ENCODE peak calls at places on chromosomes 3 and 15, in nine cellular contexts. One of them, this sample, is unnamed.

GRCh38 chr15:94238539-94239118 is 7.3 kb downstream of the MCTP2 start:
- DNase-seq in heart left ventricle: no peak
- DNase-seq in dorsolateral prefrontal cortex: no peak
- DNase-seq in GF-D8: no peak
- DNase-seq in left ventricle myocardium inferior: no peak
- DNase-seq in NAMALWA: peak; percentile 75
- DNase-seq in activated naive CD4-positive, alpha-beta T cell treated with anti-CD3 and anti-CD28 coated beads, Interleukin-2, amount 50 U/mL, for 16 hours: no peak
- DNase-seq in globus pallidus: no peak
- DNase-seq in ureter: no peak
- DNase-seq in this sample: no peak

GRCh38 chr3:70737656-70738309 is 425.3 kb upstream of the MDFIC2 start:
- DNase-seq in ureter: no peak
- DNase-seq in left ventricle myocardium inferior: no peak
- DNase-seq in activated naive CD4-positive, alpha-beta T cell treated with anti-CD3 and anti-CD28 coated beads, Interleukin-2, amount 50 U/mL, for 16 hours: no peak
- DNase-seq in GF-D8: no peak
- DNase-seq in globus pallidus: no peak
- DNase-seq in dorsolateral prefrontal cortex: no peak
- DNase-seq in heart left ventricle: no peak
- DNase-seq in NAMALWA: no peak
- DNase-seq in this sample: no peak

GRCh38 chr15:89383635-89384604 is 49.3 kb upstream of the POLG start:
- DNase-seq in GF-D8: no peak
- DNase-seq in activated naive CD4-positive, alpha-beta T cell treated with anti-CD3 and anti-CD28 coated beads, Interleukin-2, amount 50 U/mL, for 16 hours: no peak
- DNase-seq in NAMALWA: no peak
- DNase-seq in globus pallidus: no peak
- DNase-seq in ureter: peak; percentile 59
- DNase-seq in heart left ventricle: peak; percentile 54
- DNase-seq in left ventricle myocardium inferior: peak; percentile 60
- DNase-seq in dorsolateral prefrontal cortex: peak; percentile 93
- DNase-seq in this sample: no peak

GRCh38 chr3:12878026-12878636 is 36.8 kb upstream of the RPL32 start:
- DNase-seq in left ventricle myocardium inferior: no peak
- DNase-seq in heart left ventricle: no peak
- DNase-seq in globus pallidus: no peak
- DNase-seq in dorsolateral prefrontal cortex: no peak
- DNase-seq in GF-D8: peak; percentile 45
- DNase-seq in activated naive CD4-positive, alpha-beta T cell treated with anti-CD3 and anti-CD28 coated beads, Interleukin-2, amount 50 U/mL, for 16 hours: no peak
- DNase-seq in ureter: no peak
- DNase-seq in NAMALWA: no peak
- DNase-seq in this sample: no peak

GRCh38 chr3:35596611-35597010 is 42.7 kb upstream of the ARPP21 start:
- DNase-seq in left ventricle myocardium inferior: no peak
- DNase-seq in heart left ventricle: no peak
- DNase-seq in activated naive CD4-positive, alpha-beta T cell treated with anti-CD3 and anti-CD28 coated beads, Interleukin-2, amount 50 U/mL, for 16 hours: no peak
- DNase-seq in globus pallidus: peak; percentile 88
- DNase-seq in ureter: no peak
- DNase-seq in NAMALWA: no peak
- DNase-seq in dorsolateral prefrontal cortex: no peak
- DNase-seq in GF-D8: no peak
- DNase-seq in this sample: no peak

GRCh38 chr15:76204558-76204845 is 106.8 kb downstream of the ETFA start:
- DNase-seq in GF-D8: no peak
- DNase-seq in activated naive CD4-positive, alpha-beta T cell treated with anti-CD3 and anti-CD28 coated beads, Interleukin-2, amount 50 U/mL, for 16 hours: no peak
- DNase-seq in NAMALWA: no peak
- DNase-seq in heart left ventricle: no peak
- DNase-seq in ureter: no peak
- DNase-seq in globus pallidus: no peak
- DNase-seq in dorsolateral prefrontal cortex: no peak
- DNase-seq in left ventricle myocardium inferior: no peak
- DNase-seq in this sample: no peak

GRCh38 chr3:31544634-31545033 is 11.9 kb downstream of the STT3B start:
- DNase-seq in dorsolateral prefrontal cortex: no peak
- DNase-seq in NAMALWA: no peak
- DNase-seq in GF-D8: peak; percentile 55
- DNase-seq in left ventricle myocardium inferior: peak; percentile 22
- DNase-seq in globus pallidus: no peak
- DNase-seq in ureter: no peak
- DNase-seq in heart left ventricle: peak; percentile 34
- DNase-seq in activated naive CD4-positive, alpha-beta T cell treated with anti-CD3 and anti-CD28 coated beads, Interleukin-2, amount 50 U/mL, for 16 hours: no peak
- DNase-seq in this sample: peak; percentile 60

GRCh38 chr3:54870423-54870822 is 57.4 kb downstream of the LRTM1 start:
- DNase-seq in GF-D8: no peak
- DNase-seq in NAMALWA: peak; percentile 1
- DNase-seq in globus pallidus: peak; percentile 74
- DNase-seq in left ventricle myocardium inferior: no peak
- DNase-seq in activated naive CD4-positive, alpha-beta T cell treated with anti-CD3 and anti-CD28 coated beads, Interleukin-2, amount 50 U/mL, for 16 hours: no peak
- DNase-seq in dorsolateral prefrontal cortex: no peak
- DNase-seq in heart left ventricle: no peak
- DNase-seq in ureter: no peak
- DNase-seq in this sample: no peak

GRCh38 chr3:101850327-101851048 is 1.2 kb downstream of the NFKBIZ start:
- DNase-seq in globus pallidus: no peak
- DNase-seq in dorsolateral prefrontal cortex: no peak
- DNase-seq in heart left ventricle: no peak
- DNase-seq in NAMALWA: peak; percentile 61
- DNase-seq in ureter: no peak
- DNase-seq in activated naive CD4-positive, alpha-beta T cell treated with anti-CD3 and anti-CD28 coated beads, Interleukin-2, amount 50 U/mL, for 16 hours: peak; percentile 40
- DNase-seq in left ventricle myocardium inferior: no peak
- DNase-seq in GF-D8: peak; percentile 62
- DNase-seq in this sample: no peak

GRCh38 chr3:29064085-29064484 is 216.8 kb upstream of the RBMS3 start:
- DNase-seq in NAMALWA: peak; percentile 23
- DNase-seq in activated naive CD4-positive, alpha-beta T cell treated with anti-CD3 and anti-CD28 coated beads, Interleukin-2, amount 50 U/mL, for 16 hours: no peak
- DNase-seq in GF-D8: no peak
- DNase-seq in dorsolateral prefrontal cortex: no peak
- DNase-seq in globus pallidus: no peak
- DNase-seq in heart left ventricle: no peak
- DNase-seq in ureter: no peak
- DNase-seq in left ventricle myocardium inferior: no peak
- DNase-seq in this sample: no peak

GRCh38 chr3:169244119-169244864 is 419.2 kb downstream of the MECOM start:
- DNase-seq in activated naive CD4-positive, alpha-beta T cell treated with anti-CD3 and anti-CD28 coated beads, Interleukin-2, amount 50 U/mL, for 16 hours: no peak
- DNase-seq in NAMALWA: no peak
- DNase-seq in ureter: no peak
- DNase-seq in dorsolateral prefrontal cortex: no peak
- DNase-seq in heart left ventricle: no peak
- DNase-seq in left ventricle myocardium inferior: no peak
- DNase-seq in GF-D8: no peak
- DNase-seq in globus pallidus: no peak
- DNase-seq in this sample: no peak

GRCh38 chr15:75030424-75030823 is 7.0 kb downstream of the PPCDC start:
- DNase-seq in dorsolateral prefrontal cortex: no peak
- DNase-seq in GF-D8: no peak
- DNase-seq in activated naive CD4-positive, alpha-beta T cell treated with anti-CD3 and anti-CD28 coated beads, Interleukin-2, amount 50 U/mL, for 16 hours: no peak
- DNase-seq in heart left ventricle: peak; percentile 18
- DNase-seq in left ventricle myocardium inferior: no peak
- DNase-seq in ureter: no peak
- DNase-seq in NAMALWA: no peak
- DNase-seq in globus pallidus: no peak
- DNase-seq in this sample: no peak

GRCh38 chr15:61621146-61621545 is 392.0 kb upstream of the RORA start:
- DNase-seq in GF-D8: no peak
- DNase-seq in ureter: no peak
- DNase-seq in left ventricle myocardium inferior: no peak
- DNase-seq in globus pallidus: no peak
- DNase-seq in dorsolateral prefrontal cortex: no peak
- DNase-seq in heart left ventricle: no peak
- DNase-seq in NAMALWA: peak; percentile 7
- DNase-seq in activated naive CD4-positive, alpha-beta T cell treated with anti-CD3 and anti-CD28 coated beads, Interleukin-2, amount 50 U/mL, for 16 hours: no peak
- DNase-seq in this sample: no peak

GRCh38 chr3:67301556-67301955 is 303.4 kb downstream of the KBTBD8 start:
- DNase-seq in globus pallidus: no peak
- DNase-seq in activated naive CD4-positive, alpha-beta T cell treated with anti-CD3 and anti-CD28 coated beads, Interleukin-2, amount 50 U/mL, for 16 hours: no peak
- DNase-seq in GF-D8: no peak
- DNase-seq in left ventricle myocardium inferior: no peak
- DNase-seq in dorsolateral prefrontal cortex: no peak
- DNase-seq in NAMALWA: no peak
- DNase-seq in ureter: no peak
- DNase-seq in heart left ventricle: no peak
- DNase-seq in this sample: no peak

GRCh38 chr15:38554354-38554753 is 10.3 kb downstream of the RASGRP1 start:
- DNase-seq in heart left ventricle: no peak
- DNase-seq in left ventricle myocardium inferior: no peak
- DNase-seq in ureter: no peak
- DNase-seq in dorsolateral prefrontal cortex: no peak
- DNase-seq in globus pallidus: no peak
- DNase-seq in NAMALWA: no peak
- DNase-seq in activated naive CD4-positive, alpha-beta T cell treated with anti-CD3 and anti-CD28 coated beads, Interleukin-2, amount 50 U/mL, for 16 hours: no peak
- DNase-seq in GF-D8: no peak
- DNase-seq in this sample: no peak

GRCh38 chr15:38860682-38861081 is 296.1 kb upstream of the RASGRP1 start:
- DNase-seq in activated naive CD4-positive, alpha-beta T cell treated with anti-CD3 and anti-CD28 coated beads, Interleukin-2, amount 50 U/mL, for 16 hours: no peak
- DNase-seq in dorsolateral prefrontal cortex: no peak
- DNase-seq in ureter: no peak
- DNase-seq in globus pallidus: no peak
- DNase-seq in heart left ventricle: no peak
- DNase-seq in GF-D8: no peak
- DNase-seq in NAMALWA: no peak
- DNase-seq in left ventricle myocardium inferior: no peak
- DNase-seq in this sample: no peak

GRCh38 chr3:187044206-187044605 is 95.1 kb downstream of the RPL39L start:
- DNase-seq in GF-D8: no peak
- DNase-seq in left ventricle myocardium inferior: peak; percentile 28
- DNase-seq in activated naive CD4-positive, alpha-beta T cell treated with anti-CD3 and anti-CD28 coated beads, Interleukin-2, amount 50 U/mL, for 16 hours: no peak
- DNase-seq in globus pallidus: no peak
- DNase-seq in heart left ventricle: no peak
- DNase-seq in ureter: no peak
- DNase-seq in dorsolateral prefrontal cortex: no peak
- DNase-seq in NAMALWA: peak; percentile 85
- DNase-seq in this sample: no peak

GRCh38 chr3:138678086-138678485 is 69.5 kb downstream of the FAIM start:
- DNase-seq in heart left ventricle: no peak
- DNase-seq in left ventricle myocardium inferior: no peak
- DNase-seq in GF-D8: no peak
- DNase-seq in dorsolateral prefrontal cortex: no peak
- DNase-seq in NAMALWA: no peak
- DNase-seq in activated naive CD4-positive, alpha-beta T cell treated with anti-CD3 and anti-CD28 coated beads, Interleukin-2, amount 50 U/mL, for 16 hours: no peak
- DNase-seq in globus pallidus: no peak
- DNase-seq in ureter: no peak
- DNase-seq in this sample: no peak

GRCh38 chr3:122519693-122520092 is 5.0 kb upstream of the KPNA1 start:
- DNase-seq in globus pallidus: no peak
- DNase-seq in dorsolateral prefrontal cortex: no peak
- DNase-seq in heart left ventricle: no peak
- DNase-seq in activated naive CD4-positive, alpha-beta T cell treated with anti-CD3 and anti-CD28 coated beads, Interleukin-2, amount 50 U/mL, for 16 hours: no peak
- DNase-seq in left ventricle myocardium inferior: no peak
- DNase-seq in GF-D8: no peak
- DNase-seq in ureter: no peak
- DNase-seq in NAMALWA: no peak
- DNase-seq in this sample: no peak

GRCh38 chr3:150861851-150862250 is 43.4 kb downstream of the MINDY4B start:
- DNase-seq in heart left ventricle: no peak
- DNase-seq in left ventricle myocardium inferior: no peak
- DNase-seq in ureter: no peak
- DNase-seq in activated naive CD4-positive, alpha-beta T cell treated with anti-CD3 and anti-CD28 coated beads, Interleukin-2, amount 50 U/mL, for 16 hours: no peak
- DNase-seq in NAMALWA: no peak
- DNase-seq in dorsolateral prefrontal cortex: no peak
- DNase-seq in globus pallidus: no peak
- DNase-seq in GF-D8: no peak
- DNase-seq in this sample: no peak

GRCh38 chr3:185656321-185656840 is 70.3 kb downstream of the SENP2 start:
- DNase-seq in GF-D8: no peak
- DNase-seq in dorsolateral prefrontal cortex: no peak
- DNase-seq in ureter: peak; percentile 62
- DNase-seq in left ventricle myocardium inferior: peak; percentile 51
- DNase-seq in globus pallidus: peak; percentile 58
- DNase-seq in activated naive CD4-positive, alpha-beta T cell treated with anti-CD3 and anti-CD28 coated beads, Interleukin-2, amount 50 U/mL, for 16 hours: no peak
- DNase-seq in NAMALWA: no peak
- DNase-seq in heart left ventricle: peak; percentile 62
- DNase-seq in this sample: no peak

GRCh38 chr3:122247825-122248185 is 64.3 kb downstream of the CASR start:
- DNase-seq in left ventricle myocardium inferior: no peak
- DNase-seq in ureter: no peak
- DNase-seq in heart left ventricle: no peak
- DNase-seq in globus pallidus: no peak
- DNase-seq in NAMALWA: peak; percentile 79
- DNase-seq in dorsolateral prefrontal cortex: no peak
- DNase-seq in GF-D8: peak; percentile 64
- DNase-seq in activated naive CD4-positive, alpha-beta T cell treated with anti-CD3 and anti-CD28 coated beads, Interleukin-2, amount 50 U/mL, for 16 hours: no peak
- DNase-seq in this sample: no peak

GRCh38 chr3:88632226-88632625 is 475.2 kb upstream of the EPHA3 start:
- DNase-seq in GF-D8: no peak
- DNase-seq in dorsolateral prefrontal cortex: no peak
- DNase-seq in globus pallidus: no peak
- DNase-seq in NAMALWA: no peak
- DNase-seq in left ventricle myocardium inferior: no peak
- DNase-seq in heart left ventricle: no peak
- DNase-seq in activated naive CD4-positive, alpha-beta T cell treated with anti-CD3 and anti-CD28 coated beads, Interleukin-2, amount 50 U/mL, for 16 hours: no peak
- DNase-seq in ureter: no peak
- DNase-seq in this sample: no peak

GRCh38 chr3:20154928-20155327 is 31.1 kb downstream of the SGO1 start:
- DNase-seq in ureter: no peak
- DNase-seq in globus pallidus: no peak
- DNase-seq in heart left ventricle: no peak
- DNase-seq in NAMALWA: no peak
- DNase-seq in activated naive CD4-positive, alpha-beta T cell treated with anti-CD3 and anti-CD28 coated beads, Interleukin-2, amount 50 U/mL, for 16 hours: no peak
- DNase-seq in dorsolateral prefrontal cortex: no peak
- DNase-seq in left ventricle myocardium inferior: no peak
- DNase-seq in GF-D8: no peak
- DNase-seq in this sample: no peak

GRCh38 chr15:52233405-52233804 is 42.2 kb upstream of the GNB5 start:
- DNase-seq in left ventricle myocardium inferior: no peak
- DNase-seq in GF-D8: peak; percentile 0
- DNase-seq in activated naive CD4-positive, alpha-beta T cell treated with anti-CD3 and anti-CD28 coated beads, Interleukin-2, amount 50 U/mL, for 16 hours: no peak
- DNase-seq in dorsolateral prefrontal cortex: no peak
- DNase-seq in heart left ventricle: no peak
- DNase-seq in globus pallidus: no peak
- DNase-seq in ureter: no peak
- DNase-seq in NAMALWA: peak; percentile 89
- DNase-seq in this sample: no peak

GRCh38 chr3:189531271-189531670 is 99.9 kb upstream of the TP63 start:
- DNase-seq in NAMALWA: no peak
- DNase-seq in left ventricle myocardium inferior: no peak
- DNase-seq in dorsolateral prefrontal cortex: no peak
- DNase-seq in ureter: no peak
- DNase-seq in heart left ventricle: no peak
- DNase-seq in activated naive CD4-positive, alpha-beta T cell treated with anti-CD3 and anti-CD28 coated beads, Interleukin-2, amount 50 U/mL, for 16 hours: no peak
- DNase-seq in GF-D8: no peak
- DNase-seq in globus pallidus: no peak
- DNase-seq in this sample: no peak

GRCh38 chr15:40762919-40763800 is 708 bp upstream of the GCHFR start:
- DNase-seq in heart left ventricle: peak; percentile 59
- DNase-seq in left ventricle myocardium inferior: peak; percentile 56
- DNase-seq in ureter: peak; percentile 80
- DNase-seq in GF-D8: peak; percentile 38
- DNase-seq in dorsolateral prefrontal cortex: peak; percentile 63
- DNase-seq in NAMALWA: no peak
- DNase-seq in globus pallidus: no peak
- DNase-seq in activated naive CD4-positive, alpha-beta T cell treated with anti-CD3 and anti-CD28 coated beads, Interleukin-2, amount 50 U/mL, for 16 hours: peak; percentile 38
- DNase-seq in this sample: peak; percentile 85

GRCh38 chr3:37494206-37494605 is 319.8 kb upstream of the LRRFIP2 start:
- DNase-seq in heart left ventricle: no peak
- DNase-seq in left ventricle myocardium inferior: no peak
- DNase-seq in globus pallidus: peak; percentile 11
- DNase-seq in dorsolateral prefrontal cortex: peak; percentile 6
- DNase-seq in ureter: no peak
- DNase-seq in GF-D8: no peak
- DNase-seq in activated naive CD4-positive, alpha-beta T cell treated with anti-CD3 and anti-CD28 coated beads, Interleukin-2, amount 50 U/mL, for 16 hours: no peak
- DNase-seq in NAMALWA: no peak
- DNase-seq in this sample: no peak

GRCh38 chr3:197088370-197088769 is 58.8 kb upstream of the MELTF start:
- DNase-seq in activated naive CD4-positive, alpha-beta T cell treated with anti-CD3 and anti-CD28 coated beads, Interleukin-2, amount 50 U/mL, for 16 hours: no peak
- DNase-seq in dorsolateral prefrontal cortex: no peak
- DNase-seq in ureter: no peak
- DNase-seq in heart left ventricle: no peak
- DNase-seq in GF-D8: peak; percentile 46
- DNase-seq in left ventricle myocardium inferior: no peak
- DNase-seq in NAMALWA: peak; percentile 32
- DNase-seq in globus pallidus: no peak
- DNase-seq in this sample: no peak

GRCh38 chr15:96304839-96305238 is 25.7 kb upstream of the NR2F2 start:
- DNase-seq in globus pallidus: no peak
- DNase-seq in GF-D8: no peak
- DNase-seq in heart left ventricle: no peak
- DNase-seq in activated naive CD4-positive, alpha-beta T cell treated with anti-CD3 and anti-CD28 coated beads, Interleukin-2, amount 50 U/mL, for 16 hours: no peak
- DNase-seq in dorsolateral prefrontal cortex: no peak
- DNase-seq in left ventricle myocardium inferior: no peak
- DNase-seq in NAMALWA: no peak
- DNase-seq in ureter: no peak
- DNase-seq in this sample: no peak

GRCh38 chr15:62588930-62589655 is 424.0 kb upstream of the C2CD4B start:
- DNase-seq in activated naive CD4-positive, alpha-beta T cell treated with anti-CD3 and anti-CD28 coated beads, Interleukin-2, amount 50 U/mL, for 16 hours: no peak
- DNase-seq in dorsolateral prefrontal cortex: no peak
- DNase-seq in NAMALWA: no peak
- DNase-seq in heart left ventricle: no peak
- DNase-seq in left ventricle myocardium inferior: no peak
- DNase-seq in GF-D8: no peak
- DNase-seq in ureter: no peak
- DNase-seq in globus pallidus: no peak
- DNase-seq in this sample: no peak

This sample was measured in lower lobe of right lung.